ENCODE peak calls at places on chromosomes 12 and 14, in four cellular contexts. One of them, this sample, is unnamed.

GRCh38 chr12:2691001-2691339 is 103.8 kb upstream of the FKBP4 start:
- DNase-seq in sigmoid colon: no peak
- DNase-seq in naive thymus-derived CD4-positive, alpha-beta T cell: peak; percentile 60
- DNase-seq in CD4-positive, alpha-beta memory T cell: peak; percentile 55
- DNase-seq in this sample: peak; percentile 74

GRCh38 chr12:130832561-130833209 is 6.4 kb downstream of the STX2 start:
- DNase-seq in sigmoid colon: no peak
- DNase-seq in naive thymus-derived CD4-positive, alpha-beta T cell: no peak
- DNase-seq in CD4-positive, alpha-beta memory T cell: no peak
- DNase-seq in this sample: no peak

GRCh38 chr14:105852378-105853088 is 326.1 kb downstream of the TMEM121 start:
- DNase-seq in sigmoid colon: no peak
- DNase-seq in naive thymus-derived CD4-positive, alpha-beta T cell: no peak
- DNase-seq in CD4-positive, alpha-beta memory T cell: no peak
- DNase-seq in this sample: peak; percentile 66

GRCh38 chr12:90945070-90945649 is 9.8 kb downstream of the CCER1 start:
- DNase-seq in sigmoid colon: no peak
- DNase-seq in naive thymus-derived CD4-positive, alpha-beta T cell: peak; percentile 6
- DNase-seq in CD4-positive, alpha-beta memory T cell: peak; percentile 9
- DNase-seq in this sample: no peak

GRCh38 chr12:20656600-20656999 is 38.5 kb upstream of the SLCO1C1 start:
- DNase-seq in sigmoid colon: no peak
- DNase-seq in naive thymus-derived CD4-positive, alpha-beta T cell: no peak
- DNase-seq in CD4-positive, alpha-beta memory T cell: no peak
- DNase-seq in this sample: no peak

GRCh38 chr12:30982413-30982812 is 55.9 kb downstream of the TSPAN11 start:
- DNase-seq in sigmoid colon: no peak
- DNase-seq in naive thymus-derived CD4-positive, alpha-beta T cell: no peak
- DNase-seq in CD4-positive, alpha-beta memory T cell: no peak
- DNase-seq in this sample: no peak

GRCh38 chr12:129325566-129325965 is 472.3 kb downstream of the GLT1D1 start:
- DNase-seq in sigmoid colon: no peak
- DNase-seq in naive thymus-derived CD4-positive, alpha-beta T cell: no peak
- DNase-seq in CD4-positive, alpha-beta memory T cell: no peak
- DNase-seq in this sample: no peak

GRCh38 chr12:108638141-108638823 is 4.6 kb upstream of the SELPLG start:
- DNase-seq in sigmoid colon: peak; percentile 85
- DNase-seq in naive thymus-derived CD4-positive, alpha-beta T cell: no peak
- DNase-seq in CD4-positive, alpha-beta memory T cell: no peak
- DNase-seq in this sample: no peak

GRCh38 chr14:90570463-90570860 is 173.6 kb downstream of the CALM1 start:
- DNase-seq in sigmoid colon: no peak
- DNase-seq in naive thymus-derived CD4-positive, alpha-beta T cell: no peak
- DNase-seq in CD4-positive, alpha-beta memory T cell: no peak
- DNase-seq in this sample: no peak

GRCh38 chr12:63090716-63091115 is 60.3 kb downstream of the AVPR1A start:
- DNase-seq in sigmoid colon: no peak
- DNase-seq in naive thymus-derived CD4-positive, alpha-beta T cell: no peak
- DNase-seq in CD4-positive, alpha-beta memory T cell: no peak
- DNase-seq in this sample: no peak

GRCh38 chr14:56874375-56874774 is 64.1 kb upstream of the OTX2 start:
- DNase-seq in sigmoid colon: no peak
- DNase-seq in naive thymus-derived CD4-positive, alpha-beta T cell: no peak
- DNase-seq in CD4-positive, alpha-beta memory T cell: no peak
- DNase-seq in this sample: no peak

GRCh38 chr14:32588448-32589320 is 259.6 kb downstream of the AKAP6 start:
- DNase-seq in sigmoid colon: no peak
- DNase-seq in naive thymus-derived CD4-positive, alpha-beta T cell: no peak
- DNase-seq in CD4-positive, alpha-beta memory T cell: no peak
- DNase-seq in this sample: no peak

GRCh38 chr14:94143711-94144110 is 14.3 kb upstream of the IFI27L2 start:
- DNase-seq in sigmoid colon: no peak
- DNase-seq in naive thymus-derived CD4-positive, alpha-beta T cell: no peak
- DNase-seq in CD4-positive, alpha-beta memory T cell: no peak
- DNase-seq in this sample: no peak

GRCh38 chr12:90080616-90081015 is 372.0 kb upstream of the ATP2B1 start:
- DNase-seq in sigmoid colon: no peak
- DNase-seq in naive thymus-derived CD4-positive, alpha-beta T cell: no peak
- DNase-seq in CD4-positive, alpha-beta memory T cell: no peak
- DNase-seq in this sample: no peak

GRCh38 chr12:130715996-130716917 is at the start of gene RIMBP2:
- DNase-seq in sigmoid colon: peak; percentile 43
- DNase-seq in naive thymus-derived CD4-positive, alpha-beta T cell: no peak
- DNase-seq in CD4-positive, alpha-beta memory T cell: no peak
- DNase-seq in this sample: peak; percentile 83

GRCh38 chr14:69259176-69259530 is 805 bp upstream of the GALNT16 start:
- DNase-seq in sigmoid colon: no peak
- DNase-seq in naive thymus-derived CD4-positive, alpha-beta T cell: no peak
- DNase-seq in CD4-positive, alpha-beta memory T cell: no peak
- DNase-seq in this sample: no peak

GRCh38 chr12:120257041-120257821 is 8.3 kb downstream of the PXN start:
- DNase-seq in sigmoid colon: peak; percentile 83
- DNase-seq in naive thymus-derived CD4-positive, alpha-beta T cell: no peak
- DNase-seq in CD4-positive, alpha-beta memory T cell: no peak
- DNase-seq in this sample: peak; percentile 82

GRCh38 chr14:100629696-100630095 is 42.5 kb upstream of the BEGAIN start:
- DNase-seq in sigmoid colon: no peak
- DNase-seq in naive thymus-derived CD4-positive, alpha-beta T cell: no peak
- DNase-seq in CD4-positive, alpha-beta memory T cell: no peak
- DNase-seq in this sample: no peak

GRCh38 chr12:28390716-28391452 is 200.6 kb downstream of the CCDC91 start:
- DNase-seq in sigmoid colon: no peak
- DNase-seq in naive thymus-derived CD4-positive, alpha-beta T cell: no peak
- DNase-seq in CD4-positive, alpha-beta memory T cell: no peak
- DNase-seq in this sample: no peak

GRCh38 chr12:8823565-8824300 is 1.3 kb downstream of the A2ML1 start:
- DNase-seq in sigmoid colon: no peak
- DNase-seq in naive thymus-derived CD4-positive, alpha-beta T cell: peak; percentile 8
- DNase-seq in CD4-positive, alpha-beta memory T cell: no peak
- DNase-seq in this sample: no peak

GRCh38 chr14:38127356-38127755 is 80.3 kb upstream of the SSTR1 start:
- DNase-seq in sigmoid colon: no peak
- DNase-seq in naive thymus-derived CD4-positive, alpha-beta T cell: no peak
- DNase-seq in CD4-positive, alpha-beta memory T cell: no peak
- DNase-seq in this sample: no peak

GRCh38 chr12:11963841-11964471 is 106.8 kb upstream of the BCL2L14 start:
- DNase-seq in sigmoid colon: no peak
- DNase-seq in naive thymus-derived CD4-positive, alpha-beta T cell: no peak
- DNase-seq in CD4-positive, alpha-beta memory T cell: no peak
- DNase-seq in this sample: no peak

GRCh38 chr14:99575043-99576023 is 28.7 kb downstream of the CCDC85C start:
- DNase-seq in sigmoid colon: no peak
- DNase-seq in naive thymus-derived CD4-positive, alpha-beta T cell: no peak
- DNase-seq in CD4-positive, alpha-beta memory T cell: no peak
- DNase-seq in this sample: peak; percentile 96

GRCh38 chr12:101536069-101536674 is 58.6 kb upstream of the MYBPC1 start:
- DNase-seq in sigmoid colon: no peak
- DNase-seq in naive thymus-derived CD4-positive, alpha-beta T cell: no peak
- DNase-seq in CD4-positive, alpha-beta memory T cell: no peak
- DNase-seq in this sample: no peak

GRCh38 chr12:22409071-22409951 is 74.8 kb upstream of the ST8SIA1 start:
- DNase-seq in sigmoid colon: no peak
- DNase-seq in naive thymus-derived CD4-positive, alpha-beta T cell: no peak
- DNase-seq in CD4-positive, alpha-beta memory T cell: peak; percentile 74
- DNase-seq in this sample: no peak

GRCh38 chr14:53608369-53608768 is 348.3 kb downstream of the BMP4 start:
- DNase-seq in sigmoid colon: no peak
- DNase-seq in naive thymus-derived CD4-positive, alpha-beta T cell: no peak
- DNase-seq in CD4-positive, alpha-beta memory T cell: no peak
- DNase-seq in this sample: no peak

GRCh38 chr12:52204931-52205505 is 13.2 kb upstream of the KRT80 start:
- DNase-seq in sigmoid colon: peak; percentile 30
- DNase-seq in naive thymus-derived CD4-positive, alpha-beta T cell: no peak
- DNase-seq in CD4-positive, alpha-beta memory T cell: no peak
- DNase-seq in this sample: peak; percentile 67

GRCh38 chr14:30242742-30243141 is 315.1 kb upstream of the PRKD1 start:
- DNase-seq in sigmoid colon: no peak
- DNase-seq in naive thymus-derived CD4-positive, alpha-beta T cell: no peak
- DNase-seq in CD4-positive, alpha-beta memory T cell: no peak
- DNase-seq in this sample: no peak

GRCh38 chr12:112584266-112584722 is 165.5 kb downstream of the PTPN11 start:
- DNase-seq in sigmoid colon: no peak
- DNase-seq in naive thymus-derived CD4-positive, alpha-beta T cell: no peak
- DNase-seq in CD4-positive, alpha-beta memory T cell: no peak
- DNase-seq in this sample: no peak

GRCh38 chr12:124207049-124207448 is 87.8 kb upstream of the RFLNA start:
- DNase-seq in sigmoid colon: no peak
- DNase-seq in naive thymus-derived CD4-positive, alpha-beta T cell: no peak
- DNase-seq in CD4-positive, alpha-beta memory T cell: no peak
- DNase-seq in this sample: no peak

GRCh38 chr14:61342486-61342885 is 21.1 kb downstream of the PRKCH start:
- DNase-seq in sigmoid colon: no peak
- DNase-seq in naive thymus-derived CD4-positive, alpha-beta T cell: peak; percentile 89
- DNase-seq in CD4-positive, alpha-beta memory T cell: peak; percentile 88
- DNase-seq in this sample: no peak

GRCh38 chr12:53048033-53048779 is 1.7 kb upstream of the TNS2 start:
- DNase-seq in sigmoid colon: peak; percentile 86
- DNase-seq in naive thymus-derived CD4-positive, alpha-beta T cell: no peak
- DNase-seq in CD4-positive, alpha-beta memory T cell: no peak
- DNase-seq in this sample: peak; percentile 92

GRCh38 chr12:42766754-42767153 is 177.2 kb upstream of the PRICKLE1 start:
- DNase-seq in sigmoid colon: no peak
- DNase-seq in naive thymus-derived CD4-positive, alpha-beta T cell: no peak
- DNase-seq in CD4-positive, alpha-beta memory T cell: no peak
- DNase-seq in this sample: no peak

GRCh38 chr14:75306917-75307699 is 28.5 kb downstream of the FOS start:
- DNase-seq in sigmoid colon: no peak
- DNase-seq in naive thymus-derived CD4-positive, alpha-beta T cell: no peak
- DNase-seq in CD4-positive, alpha-beta memory T cell: no peak
- DNase-seq in this sample: no peak

GRCh38 chr12:120406553-120406952 is 31.4 kb upstream of the COX6A1 start:
- DNase-seq in sigmoid colon: no peak
- DNase-seq in naive thymus-derived CD4-positive, alpha-beta T cell: no peak
- DNase-seq in CD4-positive, alpha-beta memory T cell: no peak
- DNase-seq in this sample: no peak

GRCh38 chr12:53811606-53812005 is 59.8 kb upstream of the CISTR start:
- DNase-seq in sigmoid colon: no peak
- DNase-seq in naive thymus-derived CD4-positive, alpha-beta T cell: no peak
- DNase-seq in CD4-positive, alpha-beta memory T cell: no peak
- DNase-seq in this sample: no peak

GRCh38 chr14:56422703-56423213 is 156.8 kb upstream of the TMEM260 start:
- DNase-seq in sigmoid colon: peak; percentile 82
- DNase-seq in naive thymus-derived CD4-positive, alpha-beta T cell: peak; percentile 23
- DNase-seq in CD4-positive, alpha-beta memory T cell: peak; percentile 17
- DNase-seq in this sample: no peak

GRCh38 chr12:92506891-92507290 is 195.9 kb upstream of the PLEKHG7 start:
- DNase-seq in sigmoid colon: no peak
- DNase-seq in naive thymus-derived CD4-positive, alpha-beta T cell: no peak
- DNase-seq in CD4-positive, alpha-beta memory T cell: no peak
- DNase-seq in this sample: no peak

GRCh38 chr14:87411370-87411769 is 581.6 kb downstream of the GALC start:
- DNase-seq in sigmoid colon: peak; percentile 55
- DNase-seq in naive thymus-derived CD4-positive, alpha-beta T cell: no peak
- DNase-seq in CD4-positive, alpha-beta memory T cell: no peak
- DNase-seq in this sample: no peak

GRCh38 chr14:49972199-49972671 is 79.4 kb downstream of the ARF6 start:
- DNase-seq in sigmoid colon: no peak
- DNase-seq in naive thymus-derived CD4-positive, alpha-beta T cell: peak; percentile 18
- DNase-seq in CD4-positive, alpha-beta memory T cell: no peak
- DNase-seq in this sample: no peak
- H3K27ac ChIP-seq in sigmoid colon: peak overlapping the region; percentile 78
- H3K27ac ChIP-seq in naive thymus-derived CD4-positive, alpha-beta T cell: peak overlapping the region; percentile 74
- H3K27ac ChIP-seq in CD4-positive, alpha-beta memory T cell: peak overlapping the region; percentile 73
- H3K27ac ChIP-seq in this sample: peak overlapping the region; percentile 66

GRCh38 chr12:104306943-104307654 is 3.6 kb downstream of the EID3 start:
- DNase-seq in sigmoid colon: no peak
- DNase-seq in naive thymus-derived CD4-positive, alpha-beta T cell: no peak
- DNase-seq in CD4-positive, alpha-beta memory T cell: no peak
- DNase-seq in this sample: no peak
- H3K27ac ChIP-seq in sigmoid colon: peak overlapping the region; percentile 88
- H3K27ac ChIP-seq in naive thymus-derived CD4-positive, alpha-beta T cell: no peak overlapping the region
- H3K27ac ChIP-seq in CD4-positive, alpha-beta memory T cell: no peak overlapping the region
- H3K27ac ChIP-seq in this sample: no peak overlapping the region

GRCh38 chr12:104604995-104605675 is 148.4 kb downstream of the CHST11 start:
- DNase-seq in sigmoid colon: no peak
- DNase-seq in naive thymus-derived CD4-positive, alpha-beta T cell: no peak
- DNase-seq in CD4-positive, alpha-beta memory T cell: no peak
- DNase-seq in this sample: no peak
- H3K27ac ChIP-seq in sigmoid colon: peak overlapping the region; percentile 69
- H3K27ac ChIP-seq in naive thymus-derived CD4-positive, alpha-beta T cell: no peak overlapping the region
- H3K27ac ChIP-seq in CD4-positive, alpha-beta memory T cell: peak overlapping the region; percentile 52
- H3K27ac ChIP-seq in this sample: no peak overlapping the region

DNA sequence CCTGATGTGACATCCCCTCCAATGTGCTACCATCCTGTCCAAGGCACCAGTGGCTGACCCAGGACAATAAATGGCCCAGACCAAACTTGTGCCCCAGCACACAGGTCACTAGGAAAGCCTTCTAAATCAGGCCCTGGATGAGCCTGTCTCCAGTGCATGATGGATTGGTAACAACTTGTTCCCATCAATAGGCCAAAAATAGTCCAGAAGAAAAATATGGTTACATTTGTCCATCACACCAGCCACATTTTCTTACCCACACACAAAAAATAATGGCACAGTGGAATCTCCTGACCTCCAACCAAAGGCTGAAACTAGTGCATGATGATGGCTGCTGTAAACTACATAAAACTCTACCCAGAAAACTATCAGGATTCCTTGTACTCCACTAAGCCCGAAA is 228.4 kb downstream of the SPTSSA start:
- DNase-seq in sigmoid colon: no peak
- DNase-seq in naive thymus-derived CD4-positive, alpha-beta T cell: no peak
- DNase-seq in CD4-positive, alpha-beta memory T cell: no peak
- DNase-seq in this sample: no peak
- H3K27ac ChIP-seq in sigmoid colon: peak overlapping the region; percentile 83
- H3K27ac ChIP-seq in naive thymus-derived CD4-positive, alpha-beta T cell: no peak overlapping the region
- H3K27ac ChIP-seq in CD4-positive, alpha-beta memory T cell: no peak overlapping the region
- H3K27ac ChIP-seq in this sample: no peak overlapping the region

GRCh38 chr12:45939759-45940158 is 50.6 kb downstream of the SCAF11 start:
- DNase-seq in sigmoid colon: no peak
- DNase-seq in naive thymus-derived CD4-positive, alpha-beta T cell: no peak
- DNase-seq in CD4-positive, alpha-beta memory T cell: no peak
- DNase-seq in this sample: no peak

GRCh38 chr12:45933504-45933903 is 56.9 kb downstream of the SCAF11 start:
- DNase-seq in sigmoid colon: no peak
- DNase-seq in naive thymus-derived CD4-positive, alpha-beta T cell: no peak
- DNase-seq in CD4-positive, alpha-beta memory T cell: no peak
- DNase-seq in this sample: no peak

GRCh38 chr12:45938566-45938965 is 51.8 kb downstream of the SCAF11 start:
- DNase-seq in sigmoid colon: no peak
- DNase-seq in naive thymus-derived CD4-positive, alpha-beta T cell: no peak
- DNase-seq in CD4-positive, alpha-beta memory T cell: no peak
- DNase-seq in this sample: no peak

GRCh38 chr12:45930369-45930768 is 60.0 kb downstream of the SCAF11 start:
- DNase-seq in sigmoid colon: no peak
- DNase-seq in naive thymus-derived CD4-positive, alpha-beta T cell: no peak
- DNase-seq in CD4-positive, alpha-beta memory T cell: no peak
- DNase-seq in this sample: no peak

DNA sequence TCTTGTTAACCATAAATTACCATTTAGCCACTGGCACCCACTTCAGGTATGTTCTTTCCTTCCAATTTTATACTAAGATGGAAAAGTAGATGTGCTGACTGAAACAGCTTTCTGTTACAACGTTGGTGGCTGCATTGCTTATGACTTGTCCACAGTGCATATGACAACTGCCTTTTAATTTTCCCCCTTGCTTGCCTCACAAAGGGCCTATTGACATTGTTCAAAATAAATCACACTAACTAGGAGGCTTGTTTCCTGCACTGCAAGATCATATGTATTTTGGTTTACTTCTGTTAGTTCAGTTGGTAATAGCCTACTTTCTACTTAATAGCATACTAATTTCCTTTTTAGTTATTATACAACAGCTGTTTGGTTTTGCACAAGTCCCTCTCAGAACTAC is 55.4 kb downstream of the SCAF11 start:
- DNase-seq in sigmoid colon: no peak
- DNase-seq in naive thymus-derived CD4-positive, alpha-beta T cell: no peak
- DNase-seq in CD4-positive, alpha-beta memory T cell: no peak
- DNase-seq in this sample: no peak
- H3K27ac ChIP-seq in sigmoid colon: no peak overlapping the region
- H3K27ac ChIP-seq in naive thymus-derived CD4-positive, alpha-beta T cell: no peak overlapping the region
- H3K27ac ChIP-seq in CD4-positive, alpha-beta memory T cell: no peak overlapping the region
- H3K27ac ChIP-seq in this sample: no peak overlapping the region